ENCODE peak calls at places on chromosomes 4 and X, in eight cellular contexts. J, P, A, T, C, Z, R and S are unnamed samples.

GRCh38 chrX:10111364-10112148 is 45.2 kb upstream of the CLCN4 start:
- DNase-seq in P (no peak), C (peak; percentile 59), T (peak; percentile 56), A (no peak), J (peak; percentile 32), R (no peak), Z (peak; percentile 75), S (no peak)

GRCh38 chr4:80138556-80139538 is 58.5 kb upstream of the PRDM8 start:
- DNase-seq in J (no peak), A (no peak), T (peak; percentile 8), C (peak; percentile 12), P (no peak), Z (no peak), R (no peak), S (peak; percentile 22)

GRCh38 chrX:37640142-37640541 is 45.4 kb upstream of the XK start:
- DNase-seq in J (no peak), C (no peak), R (no peak), Z (no peak), T (no peak), P (no peak), A (no peak), S (no peak)

GRCh38 chr4:72326692-72327632 is 242.1 kb downstream of the ADAMTS3 start:
- DNase-seq in J (peak; percentile 33), A (no peak), Z (no peak), T (no peak), P (no peak), C (no peak), R (no peak), S (no peak)

GRCh38 chrX:70001269-70001668 is 48.5 kb downstream of the AWAT2 start:
- DNase-seq in R (no peak), T (no peak), J (no peak), P (no peak), A (no peak), Z (no peak), C (no peak), S (no peak)

GRCh38 chr4:184514121-184514988 is 40.0 kb upstream of the IRF2 start:
- DNase-seq in R (peak; percentile 24), A (no peak), T (peak; percentile 48), P (peak; percentile 78), J (no peak), Z (peak; percentile 86), C (peak; percentile 94), S (peak; percentile 75)

GRCh38 chr4:102819588-102820365 is 7.6 kb downstream of the UBE2D3 start:
- DNase-seq in P (no peak), A (no peak), Z (no peak), J (no peak), R (no peak), C (no peak), T (no peak), S (no peak)

GRCh38 chrX:74231625-74232024 is 72.4 kb upstream of the ZCCHC13 start:
- DNase-seq in A (no peak), J (no peak), T (no peak), P (no peak), C (no peak), Z (no peak), R (no peak), S (no peak)

GRCh38 chrX:154748712-154749339 is 2.1 kb downstream of the GAB3 start:
- DNase-seq in A (no peak), R (peak; percentile 61), Z (peak; percentile 71), P (no peak), T (no peak), J (peak; percentile 32), C (no peak), S (no peak)

GRCh38 chr4:2266181-2266580 is 4.3 kb upstream of the MXD4 start:
- DNase-seq in A (peak; percentile 51), C (no peak), P (no peak), R (no peak), J (no peak), T (no peak), Z (peak; percentile 87), S (peak; percentile 63)

GRCh38 chr4:83662204-83662603 is 126.3 kb downstream of the GPAT3 start:
- DNase-seq in R (no peak), A (no peak), T (no peak), J (no peak), Z (no peak), C (no peak), P (no peak), S (no peak)

GRCh38 chr4:159871141-159871540 is 768.3 kb downstream of the RAPGEF2 start:
- DNase-seq in Z (no peak), R (no peak), A (no peak), J (no peak), T (no peak), P (no peak), C (no peak), S (no peak)

DNA sequence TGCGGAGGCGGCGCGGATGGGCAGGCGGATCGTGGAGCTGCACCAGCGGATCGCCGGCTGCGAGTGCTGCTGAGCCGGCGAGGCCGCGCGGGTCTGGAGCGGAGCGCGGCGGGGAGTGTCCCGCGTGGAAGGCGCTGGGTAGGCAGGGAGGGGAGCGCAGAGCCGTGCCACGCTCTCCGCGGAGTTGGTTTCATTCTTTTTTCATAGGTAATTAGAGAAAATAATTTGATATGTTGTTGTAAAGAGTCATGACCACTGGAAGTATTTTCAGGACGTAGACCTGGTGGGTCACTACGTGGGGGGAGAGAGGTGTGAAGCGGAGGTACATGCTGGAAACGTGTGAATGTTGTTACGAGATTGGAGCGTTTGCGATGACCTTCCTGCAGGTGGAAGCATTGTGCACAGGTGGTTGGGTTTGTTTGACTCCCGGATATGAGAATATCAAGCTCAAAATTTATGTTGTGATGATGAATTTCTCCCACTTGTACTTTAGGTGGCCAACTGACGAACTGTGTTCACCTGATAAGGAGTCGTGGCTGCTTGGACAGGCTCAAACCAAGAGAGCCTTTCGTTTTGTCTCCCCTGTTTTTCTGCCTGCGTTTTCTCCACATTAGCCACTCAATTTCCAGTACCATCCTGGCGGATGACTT is 19.1 kb upstream of the S100P start:
- DNase-seq in P (no peak), T (peak; percentile 64), J (peak; percentile 60), C (peak; percentile 45), A (peak; percentile 58), Z (no peak), R (no peak), S (no peak)
- TF ChIP-seq EP300 in P (no peak), T (no peak), J (no peak), C (no peak), A (no peak), Z (no peak), R (peak; percentile 69), S (no peak)

GRCh38 chrX:130401415-130402210 is at the start of gene RBMX2:
- DNase-seq in R (peak; percentile 96), T (peak; percentile 78), A (peak; percentile 77), J (peak; percentile 57), C (peak; percentile 17), P (peak; percentile 71), Z (peak; percentile 85), S (peak; percentile 95)

GRCh38 chrX:130402211-130402684 is 461 bp downstream of the RBMX2 start:
- DNase-seq in A (no peak), R (no peak), C (no peak), Z (no peak), T (no peak), J (no peak), P (no peak), S (no peak)
- TF ChIP-seq POLR2AphosphoS5 in A (no peak), R (no peak), C (no peak), Z (no peak), T (no peak), J (no peak), P (no peak), S (no peak)

GRCh38 chr4:164601653-164602052 is 152.3 kb upstream of the SMIM31 start:
- DNase-seq in R (no peak), Z (no peak), C (no peak), J (no peak), T (no peak), A (no peak), P (no peak), S (no peak)

DNA sequence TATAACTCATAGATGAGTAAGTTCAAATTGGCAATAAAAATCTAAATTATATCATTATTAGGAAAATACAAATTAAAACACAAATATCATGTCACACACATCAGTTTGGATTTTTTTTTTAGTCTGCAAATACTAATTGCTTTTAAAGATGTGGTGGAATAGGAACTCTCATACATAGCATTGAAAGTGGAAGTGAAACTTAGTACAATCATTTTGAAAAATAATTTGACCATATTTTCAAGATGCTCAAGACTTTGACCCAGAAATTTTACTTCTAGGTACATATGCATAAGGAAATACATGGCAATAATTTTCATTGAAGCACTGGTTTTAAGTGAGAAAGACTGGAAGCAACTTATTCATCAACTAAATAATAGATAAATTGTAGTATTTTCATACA is 147.5 kb upstream of the SMIM31 start:
- DNase-seq in P (no peak), J (no peak), T (no peak), C (no peak), A (no peak), R (no peak), Z (no peak), S (no peak)
- TF ChIP-seq EP300 in P (no peak), J (no peak), T (no peak), C (peak; percentile 73), A (no peak), R (no peak), Z (no peak), S (no peak)

GRCh38 chr4:8230033-8230432 is 30.9 kb downstream of the SH3TC1 start:
- DNase-seq in J (no peak), Z (no peak), R (no peak), A (no peak), C (no peak), P (no peak), T (no peak), S (no peak)

GRCh38 chr4:8229341-8229975 is 30.4 kb downstream of the SH3TC1 start:
- DNase-seq in Z (no peak), A (no peak), T (no peak), C (no peak), J (no peak), R (no peak), P (no peak), S (peak; percentile 48)

GRCh38 chr4:8227771-8228318 is 28.8 kb downstream of the SH3TC1 start:
- DNase-seq in R (no peak), A (no peak), J (no peak), Z (no peak), C (no peak), P (no peak), T (no peak), S (no peak)

GRCh38 chr4:8227201-8227770 is 28.2 kb downstream of the SH3TC1 start:
- DNase-seq in J (no peak), T (no peak), A (no peak), P (no peak), R (no peak), Z (no peak), C (no peak), S (no peak)

DNA sequence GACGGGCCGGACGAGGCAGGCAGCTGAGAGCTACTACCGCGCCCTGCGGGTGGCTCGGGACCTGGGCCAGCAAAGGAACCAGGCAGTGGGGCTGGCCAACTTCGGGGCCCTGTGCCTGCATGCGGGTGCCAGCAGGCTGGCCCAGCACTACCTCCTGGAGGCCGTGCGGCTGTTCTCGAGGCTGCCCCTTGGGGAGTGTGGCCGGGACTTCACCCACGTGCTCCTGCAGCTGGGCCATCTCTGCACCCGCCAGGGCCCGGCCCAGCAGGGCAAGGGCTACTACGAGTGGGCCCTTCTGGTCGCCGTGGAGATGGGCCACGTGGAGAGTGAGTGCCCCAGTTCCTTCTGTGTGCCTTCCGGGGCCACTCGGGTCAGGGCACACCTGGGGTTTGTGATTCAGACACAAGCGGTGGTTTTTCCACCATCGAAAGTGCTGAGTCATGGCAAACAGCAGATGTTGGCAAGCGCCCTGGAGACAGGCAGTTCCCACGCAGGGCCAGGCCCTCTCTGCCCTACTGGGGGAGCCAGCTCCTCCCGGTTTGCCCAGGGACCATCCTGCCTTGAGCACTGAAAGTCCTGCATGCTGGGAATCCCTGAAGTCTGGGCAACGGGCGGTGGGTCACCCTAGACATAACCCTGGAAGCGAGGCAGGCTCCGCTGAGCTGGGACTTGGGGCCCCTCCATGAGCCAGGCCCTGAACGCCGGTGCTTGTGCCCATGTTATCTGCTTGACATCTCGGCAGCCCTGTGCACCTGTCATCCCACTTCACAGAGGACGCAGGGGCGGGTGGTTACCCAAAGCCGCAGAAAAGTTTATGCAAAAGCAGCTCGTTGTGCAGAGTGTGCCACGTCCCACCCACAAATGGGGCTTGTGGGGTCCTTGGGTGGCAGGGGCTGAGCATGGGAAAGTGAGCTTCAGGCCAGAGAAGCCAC is 29.5 kb downstream of the SH3TC1 start:
- DNase-seq in J (no peak), T (peak; percentile 84), R (peak; percentile 58), Z (peak; percentile 86), P (no peak), C (peak; percentile 76), A (peak; percentile 94), S (peak; percentile 88)
- TF ChIP-seq POLR2AphosphoS5 in J (no peak), T (no peak), R (no peak), Z (peak; percentile 43), P (no peak), C (no peak), A (peak; percentile 37), S (peak; percentile 48)